ENCODE peak calls at places on chromosome 2, in six cellular contexts. E, N, R, O, G and M are unnamed samples.

GRCh38 chr2:43222472-43223146 is 3.8 kb downstream of the ZFP36L2 start:
- DNase-seq in E (no peak), N (no peak), R (peak; percentile 41), O (no peak), G (no peak), M (no peak)

GRCh38 chr2:238467772-238468171 is 41.0 kb downstream of the ASB1 start:
- DNase-seq in E (no peak), N (no peak), R (peak; percentile 44), O (no peak), G (no peak), M (no peak)

GRCh38 chr2:58089081-58089480 is 42.5 kb downstream of the VRK2 start:
- DNase-seq in E (no peak), N (no peak), R (peak; percentile 37), O (no peak), G (no peak), M (no peak)

GRCh38 chr2:214946949-214947348 is 137.5 kb upstream of the BARD1 start:
- DNase-seq in E (no peak), N (no peak), R (no peak), O (no peak), G (no peak), M (no peak)

GRCh38 chr2:104846955-104847820 is 6.7 kb upstream of the POU3F3 start:
- DNase-seq in E (no peak), N (no peak), R (no peak), O (no peak), G (no peak), M (no peak)

GRCh38 chr2:137960223-137960622 is 4.0 kb upstream of the HNMT start:
- DNase-seq in E (no peak), N (no peak), R (no peak), O (no peak), G (no peak), M (no peak)

GRCh38 chr2:211652366-211652765 is 886.2 kb downstream of the ERBB4 start:
- DNase-seq in E (no peak), N (no peak), R (no peak), O (no peak), G (no peak), M (no peak)

GRCh38 chr2:201952212-201952611 is 81.4 kb upstream of the FZD7 start:
- DNase-seq in E (no peak), N (no peak), R (no peak), O (no peak), G (no peak), M (no peak)

GRCh38 chr2:175620035-175620434 is 382.0 kb downstream of the LNPK start:
- DNase-seq in E (no peak), N (no peak), R (no peak), O (no peak), G (no peak), M (no peak)

GRCh38 chr2:219186754-219187456 is 8.8 kb downstream of the RETREG2 start:
- DNase-seq in E (no peak), N (no peak), R (no peak), O (no peak), G (no peak), M (no peak)

GRCh38 chr2:97712693-97713295 is 582 bp upstream of the ZAP70 start:
- DNase-seq in E (no peak), N (no peak), R (no peak), O (no peak), G (no peak), M (no peak)

GRCh38 chr2:30270166-30270565 is 38.8 kb downstream of the LBH start:
- DNase-seq in E (no peak), N (no peak), R (no peak), O (no peak), G (no peak), M (no peak)

GRCh38 chr2:200442471-200442870 is 67.4 kb downstream of the KCTD18 start:
- DNase-seq in E (no peak), N (no peak), R (peak; percentile 86), O (no peak), G (no peak), M (no peak)

DNA sequence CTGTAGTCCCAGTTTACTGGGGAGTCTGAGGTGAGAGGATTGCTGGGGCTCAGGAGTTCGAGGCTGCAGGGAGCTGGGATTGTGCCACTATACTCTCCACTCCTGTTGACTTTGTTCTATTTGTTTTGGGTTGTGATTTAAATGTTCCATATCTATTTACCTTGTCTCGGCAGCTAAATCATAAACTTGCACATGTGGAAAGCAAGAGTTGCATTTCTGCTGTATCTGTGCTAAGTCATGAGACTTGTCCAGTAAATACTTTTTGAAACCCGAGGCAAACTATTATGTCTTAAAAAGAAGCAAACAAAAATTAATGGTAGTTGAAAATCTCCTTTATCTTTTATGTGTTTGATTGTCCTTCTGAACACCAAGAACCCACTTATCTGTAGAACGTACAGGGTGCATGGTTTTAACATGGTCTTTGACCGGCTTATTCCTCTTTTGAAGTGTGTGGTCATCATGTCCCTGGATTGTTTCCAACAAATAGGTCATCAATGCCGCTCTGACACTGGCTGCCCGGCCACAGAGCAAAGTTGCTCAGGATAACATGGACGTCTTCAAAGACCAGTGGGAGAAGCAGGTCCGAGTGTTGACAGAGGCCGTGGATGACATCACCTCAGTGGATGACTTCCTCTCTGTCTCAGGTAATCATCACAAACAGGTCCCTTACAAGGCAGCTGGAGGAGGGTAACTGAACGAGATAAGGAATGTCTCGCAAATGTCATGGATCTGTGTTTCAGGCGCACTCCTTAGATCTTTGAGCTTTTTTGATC is 241.1 kb upstream of the LRRTM1 start:
- DNase-seq in E (no peak), N (no peak), R (no peak), O (no peak), G (no peak), M (no peak)
- H3K4me3 ChIP-seq in E (no peak overlapping the region), N (no peak overlapping the region), R (no peak overlapping the region), O (no peak overlapping the region), G (no peak overlapping the region), M (no peak overlapping the region)

DNA sequence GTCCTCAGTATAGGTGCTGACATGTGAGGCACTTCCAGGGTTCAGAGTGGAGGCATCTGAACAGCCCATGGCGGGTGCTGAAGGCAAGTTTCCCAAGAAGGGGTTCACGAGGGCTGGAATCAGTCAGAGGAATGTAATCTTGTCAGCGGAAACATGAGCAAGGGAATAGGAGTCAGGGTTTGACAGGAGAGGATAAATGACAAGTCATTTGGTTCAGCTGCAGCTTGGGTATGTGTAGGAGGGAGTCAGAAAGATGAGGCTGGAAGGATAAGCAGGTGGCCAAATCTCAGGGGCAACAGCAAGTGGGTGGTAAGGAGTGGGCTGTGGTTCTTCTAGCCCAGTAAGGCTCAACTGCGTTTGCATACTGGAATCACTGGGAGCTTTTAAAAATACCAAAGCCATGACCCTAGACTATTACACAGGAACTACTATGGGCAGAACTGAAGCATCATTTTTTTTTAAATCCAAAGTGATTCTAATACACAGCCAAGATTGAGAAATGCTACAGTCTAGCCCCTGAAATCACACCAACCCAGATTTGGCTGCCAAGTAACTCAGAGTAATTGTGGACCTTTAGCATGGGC is 41.8 kb upstream of the NAB1 start:
- DNase-seq in E (no peak), N (no peak), R (peak; percentile 83), O (no peak), G (no peak), M (no peak)
- TF ChIP-seq POLR2A in E (no peak), N (no peak), R (no peak), O (no peak), G (no peak), M (no peak)

DNA sequence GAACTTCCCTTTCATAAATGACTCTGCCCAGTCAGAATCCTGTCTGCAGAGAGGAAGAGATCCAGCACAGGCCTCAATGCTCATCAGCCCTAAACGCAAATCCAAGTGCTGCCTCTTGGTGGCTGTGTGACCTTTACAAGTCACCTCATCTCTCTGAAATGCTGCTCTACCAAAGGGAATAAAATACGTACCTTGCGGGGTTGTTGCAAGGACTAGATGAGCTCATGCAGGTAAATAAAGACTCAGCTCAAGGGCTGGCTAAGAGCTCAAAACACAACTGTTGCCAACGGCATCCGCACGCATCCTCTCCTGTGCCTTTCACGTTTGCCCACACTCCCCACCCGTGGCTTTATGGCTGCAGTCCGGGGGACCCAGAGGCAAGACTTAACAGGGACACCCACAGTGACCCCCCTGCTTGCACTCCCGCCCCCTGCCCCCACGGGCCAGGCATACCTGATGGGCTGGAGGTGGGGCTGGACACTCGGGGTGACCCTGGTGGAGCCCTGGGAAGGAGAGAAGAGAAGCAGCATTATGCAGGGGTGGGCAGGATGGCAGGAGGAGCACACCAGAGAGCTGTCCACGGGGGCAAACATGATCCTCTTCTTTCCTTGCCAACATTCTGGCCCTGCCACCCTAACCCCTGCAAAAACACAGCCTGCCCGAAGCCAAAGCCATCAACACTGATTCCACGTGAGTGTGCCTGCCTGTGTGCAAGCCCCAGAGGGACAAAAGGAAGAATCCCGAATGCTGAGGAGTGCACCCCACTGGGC is 102.6 kb downstream of the TNS1 start:
- DNase-seq in E (no peak), N (no peak), R (no peak), O (no peak), G (no peak), M (no peak)
- H3K4me3 ChIP-seq in E (no peak overlapping the region), N (no peak overlapping the region), R (no peak overlapping the region), O (peak overlapping the region; percentile 19), G (no peak overlapping the region), M (no peak overlapping the region)

GRCh38 chr2:174014021-174014698 is 49.0 kb upstream of the SP3 start:
- DNase-seq in E (no peak), N (no peak), R (no peak), O (no peak), G (no peak), M (no peak)

GRCh38 chr2:174011796-174012195 is 46.6 kb upstream of the SP3 start:
- DNase-seq in E (no peak), N (no peak), R (no peak), O (no peak), G (no peak), M (no peak)

GRCh38 chr2:174014699-174015070 is 49.5 kb upstream of the SP3 start:
- DNase-seq in E (no peak), N (no peak), R (no peak), O (no peak), G (no peak), M (no peak)

GRCh38 chr2:174013310-174013751 is 48.2 kb upstream of the SP3 start:
- DNase-seq in E (no peak), N (no peak), R (no peak), O (no peak), G (peak; percentile 47), M (peak; percentile 66)

DNA sequence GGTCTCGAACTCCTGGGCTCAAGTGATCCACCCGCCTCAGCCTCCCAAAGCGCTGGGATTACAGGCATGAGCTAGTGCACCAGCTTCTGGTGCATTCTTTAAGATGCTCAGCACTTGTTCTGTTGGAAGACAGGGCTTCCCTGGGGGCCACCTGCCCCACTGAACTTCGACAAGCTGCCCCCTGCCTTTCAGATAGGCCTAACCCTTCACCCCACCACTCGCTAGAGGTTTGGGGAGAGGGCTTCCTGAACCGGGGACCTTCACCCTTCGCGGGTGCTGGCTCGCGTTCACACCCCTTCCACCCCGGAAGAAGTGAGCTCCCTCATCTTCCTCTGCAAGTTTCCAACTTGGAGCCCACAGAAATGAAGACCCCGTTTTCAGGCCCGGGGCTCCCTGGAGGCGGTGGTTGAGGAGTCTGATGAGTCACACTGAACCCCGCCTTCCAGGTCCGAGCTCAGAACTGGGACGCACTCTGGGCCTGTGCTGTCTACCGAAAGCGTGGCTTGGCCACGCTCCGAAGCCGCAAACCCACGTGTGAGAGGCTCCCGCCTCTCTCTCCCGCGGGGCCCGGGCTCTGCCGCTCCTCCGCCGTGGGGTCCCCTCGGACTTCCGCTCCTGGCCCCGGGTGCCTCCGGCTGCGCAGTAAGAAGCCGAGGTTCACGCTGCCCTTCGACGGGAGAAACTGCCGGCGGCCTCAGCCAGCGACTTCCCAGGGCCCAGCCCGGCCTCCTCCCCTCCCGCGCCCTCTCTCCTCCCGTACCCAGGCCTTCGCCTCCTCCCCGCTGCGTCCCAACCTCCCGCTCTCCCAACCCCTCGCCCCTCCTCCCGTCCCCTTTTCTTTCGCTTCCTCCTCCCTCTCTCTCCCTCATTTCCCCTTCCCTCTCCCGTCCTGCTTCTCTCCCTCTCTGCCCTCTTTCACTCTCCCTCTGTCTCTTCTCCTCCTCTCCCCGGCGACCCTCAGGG is 47.5 kb upstream of the SP3 start:
- DNase-seq in E (no peak), N (peak; percentile 66), R (no peak), O (peak; percentile 63), G (peak; percentile 82), M (peak; percentile 73)
- TF ChIP-seq POLR2A in E (no peak), N (peak; percentile 65), R (no peak), O (peak; percentile 17), G (no peak), M (no peak)

GRCh38 chr2:69272803-69273471 is 114.1 kb downstream of the GFPT1 start:
- DNase-seq in E (no peak), N (no peak), R (peak; percentile 21), O (no peak), G (no peak), M (no peak)
- H3K4me3 ChIP-seq in E (no peak overlapping the region), N (no peak overlapping the region), R (no peak overlapping the region), O (no peak overlapping the region), G (no peak overlapping the region), M (no peak overlapping the region)